ENCODE peak calls at places on chromosomes 2 and 18, in four cellular contexts. E, J, Q and K are unnamed samples.

GRCh38 chr2:200050921-200051620 is 95.7 kb downstream of the MAIP1 start:
- DNase-seq in E (no peak), J (no peak), Q (no peak), K (no peak)

GRCh38 chr2:40213071-40213470 is 238.8 kb downstream of the SLC8A1 start:
- DNase-seq in E (no peak), J (no peak), Q (peak; percentile 83), K (no peak)

GRCh38 chr18:58819051-58819450 is 45.6 kb upstream of the ZNF532 start:
- DNase-seq in E (no peak), J (no peak), Q (no peak), K (no peak)

GRCh38 chr2:29314816-29315571 is 199.8 kb downstream of the CLIP4 start:
- DNase-seq in E (peak; percentile 33), J (peak; percentile 76), Q (no peak), K (no peak)

GRCh38 chr2:20635096-20635475 is 15.8 kb downstream of the HS1BP3 start:
- DNase-seq in E (peak; percentile 48), J (no peak), Q (no peak), K (peak; percentile 16)

GRCh38 chr2:18105929-18106328 is 227.5 kb downstream of the KCNS3 start:
- DNase-seq in E (no peak), J (no peak), Q (no peak), K (no peak)

GRCh38 chr18:3664563-3665178 is 214.7 kb downstream of the TGIF1 start:
- DNase-seq in E (peak; percentile 48), J (no peak), Q (no peak), K (no peak)

GRCh38 chr18:62637807-62638687 is 77.3 kb upstream of the PHLPP1 start:
- DNase-seq in E (no peak), J (peak; percentile 57), Q (peak; percentile 6), K (peak; percentile 3)

GRCh38 chr2:43268066-43268971 is 41.9 kb upstream of the ZFP36L2 start:
- DNase-seq in E (no peak), J (peak; percentile 61), Q (no peak), K (no peak)

GRCh38 chr2:207078186-207078798 is 87.5 kb downstream of the KLF7 start:
- DNase-seq in E (no peak), J (no peak), Q (no peak), K (no peak)

GRCh38 chr2:64383016-64383588 is 70.9 kb upstream of the LGALSL start:
- DNase-seq in E (peak; percentile 44), J (no peak), Q (no peak), K (no peak)

GRCh38 chr2:223941579-223942277 is 3.4 kb downstream of the WDFY1 start:
- DNase-seq in E (no peak), J (no peak), Q (peak; percentile 83), K (no peak)

GRCh38 chr2:15271941-15272340 is 289.2 kb downstream of the NBAS start:
- DNase-seq in E (no peak), J (no peak), Q (peak; percentile 16), K (no peak)

GRCh38 chr2:205903549-205904129 is 182.3 kb downstream of the INO80D start:
- DNase-seq in E (peak; percentile 33), J (peak; percentile 77), Q (no peak), K (peak; percentile 62)

GRCh38 chr2:52779446-52779845 is 988.2 kb upstream of the CHAC2 start:
- DNase-seq in E (no peak), J (no peak), Q (no peak), K (no peak)

GRCh38 chr2:56299166-56299806 is 115.5 kb downstream of the CCDC85A start:
- DNase-seq in E (no peak), J (no peak), Q (no peak), K (no peak)

GRCh38 chr2:181456660-181457120 is 496 bp upstream of the ITGA4 start:
- DNase-seq in E (peak; percentile 64), J (peak; percentile 58), Q (peak; percentile 5), K (peak; percentile 47)

GRCh38 chr18:78643981-78644380 is 335.6 kb upstream of the SALL3 start:
- DNase-seq in E (no peak), J (no peak), Q (no peak), K (no peak)

GRCh38 chr2:241842067-241842415 is 16.7 kb downstream of the PDCD1 start:
- DNase-seq in E (no peak), J (no peak), Q (no peak), K (no peak)

GRCh38 chr2:86225581-86225980 is 26.3 kb downstream of the MRPL35 start:
- DNase-seq in E (peak; percentile 32), J (peak; percentile 67), Q (no peak), K (no peak)

GRCh38 chr2:164671664-164672396 is 50.5 kb upstream of the GRB14 start:
- DNase-seq in E (no peak), J (no peak), Q (no peak), K (no peak)

GRCh38 chr2:173239644-173240043 is 115.0 kb upstream of the CDCA7 start:
- DNase-seq in E (no peak), J (no peak), Q (peak; percentile 44), K (no peak)

GRCh38 chr18:58254873-58255511 is 211.0 kb downstream of the NEDD4L start:
- DNase-seq in E (no peak), J (no peak), Q (peak; percentile 51), K (peak; percentile 61)

GRCh38 chr18:5397102-5397501 is 101.6 kb upstream of the ZBTB14 start:
- DNase-seq in E (no peak), J (no peak), Q (no peak), K (no peak)

GRCh38 chr2:207861789-207862188 is 92.1 kb upstream of the FZD5 start:
- DNase-seq in E (no peak), J (no peak), Q (no peak), K (no peak)

GRCh38 chr2:220320326-220320725 is 692.9 kb downstream of the SLC4A3 start:
- DNase-seq in E (no peak), J (no peak), Q (peak; percentile 73), K (no peak)

GRCh38 chr2:227862741-227863588 is 8.5 kb upstream of the DAW1 start:
- DNase-seq in E (peak; percentile 44), J (no peak), Q (peak; percentile 83), K (no peak)

GRCh38 chr2:94982156-94982555 is 43.4 kb upstream of the MAL start:
- DNase-seq in E (no peak), J (peak; percentile 15), Q (no peak), K (no peak)

GRCh38 chr2:237692601-237693079 is 65.3 kb downstream of the LRRFIP1 start:
- DNase-seq in E (peak; percentile 52), J (peak; percentile 74), Q (no peak), K (peak; percentile 60)

DNA sequence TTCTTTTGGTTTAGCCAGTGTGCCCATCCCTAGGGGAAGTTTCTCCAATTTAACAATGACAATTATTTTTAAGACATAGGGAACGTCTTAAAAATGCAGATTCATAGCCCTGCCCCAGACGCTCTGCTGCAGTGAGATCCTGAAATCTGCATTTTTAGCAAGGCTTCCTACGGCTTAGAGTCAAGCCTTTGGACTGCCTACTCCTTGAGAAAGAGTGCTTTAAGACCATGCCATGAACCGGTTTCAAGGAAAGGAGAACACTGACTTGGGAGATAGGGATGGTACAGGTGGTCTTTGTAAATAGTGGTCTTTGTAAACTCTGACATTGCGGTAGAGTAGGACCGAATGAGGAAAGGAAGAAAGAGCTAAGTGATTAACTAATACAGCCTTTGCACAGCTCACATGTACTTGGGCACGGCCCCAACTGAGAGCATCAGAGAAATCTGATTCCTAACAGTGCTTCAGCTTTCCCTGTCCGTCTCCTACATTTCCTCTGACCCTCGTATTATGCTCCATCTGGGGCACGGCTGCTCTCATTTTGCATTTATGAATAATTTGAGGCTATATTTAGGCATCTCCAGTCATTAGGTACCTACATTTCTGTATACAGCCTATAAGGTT is 217.6 kb upstream of the TANK start:
- DNase-seq in E (no peak), J (no peak), Q (no peak), K (no peak)
- H3K4me3 ChIP-seq in E (no peak overlapping the region), J (no peak overlapping the region), Q (no peak overlapping the region), K (no peak overlapping the region)

DNA sequence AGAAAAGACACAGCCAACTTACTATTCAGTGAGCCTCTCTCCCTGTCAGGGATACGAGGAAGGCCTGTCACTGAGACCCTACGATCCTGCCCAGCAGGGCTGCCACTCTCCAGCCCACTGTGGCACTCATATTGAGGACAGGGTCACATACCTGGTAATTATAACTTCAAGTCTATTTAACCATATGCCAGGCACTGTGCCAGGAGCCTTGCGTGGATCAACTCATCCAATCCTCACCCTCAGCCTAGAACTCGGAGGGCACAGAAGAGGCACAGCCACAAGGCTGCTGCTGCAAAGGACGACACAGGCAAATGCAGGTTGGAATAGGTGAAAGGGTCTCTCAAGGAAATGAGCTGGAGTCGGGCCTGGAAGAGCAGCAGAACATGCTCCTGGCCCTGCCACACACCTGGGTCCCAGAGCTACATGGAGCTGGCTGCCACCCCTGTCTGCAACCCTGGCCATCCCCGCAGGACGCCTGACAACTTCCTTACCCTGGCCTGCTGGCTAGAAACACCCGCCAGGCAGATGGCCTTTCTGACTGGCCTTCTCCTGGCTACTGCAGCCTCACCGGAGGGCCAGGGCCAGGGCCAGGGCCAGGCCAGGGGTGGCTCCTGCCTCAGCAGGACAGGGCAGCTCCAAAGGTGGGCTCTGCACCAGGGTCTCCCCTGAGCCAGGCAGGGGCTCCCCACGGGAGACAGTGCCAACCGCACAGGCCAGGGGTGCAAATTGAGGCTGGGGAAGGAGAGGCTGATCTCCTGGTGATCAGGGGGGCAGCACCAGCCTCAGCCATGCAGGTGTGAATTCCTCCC is 32.1 kb upstream of the SLC66A3 start:
- DNase-seq in E (no peak), J (no peak), Q (no peak), K (no peak)
- H3K4me1 ChIP-seq in E (peaks cover 2% of the 10 kb centered on the region), J (no peaks in the 10 kb centered on the region), Q (peaks cover 7% of the 10 kb centered on the region), K (no peaks in the 10 kb centered on the region)

GRCh38 chr18:39519741-39520140 is 1954.1 kb upstream of the CELF4 start:
- DNase-seq in E (no peak), J (no peak), Q (no peak), K (no peak)

GRCh38 chr18:39523281-39523680 is 1957.7 kb upstream of the CELF4 start:
- DNase-seq in E (peak; percentile 27), J (no peak), Q (peak; percentile 57), K (no peak)

GRCh38 chr18:39521164-39521563 is 1955.6 kb upstream of the CELF4 start:
- DNase-seq in E (no peak), J (no peak), Q (no peak), K (no peak)
- TF ChIP-seq CTCF in E (no peak), J (no peak), Q (no peak), K (no peak)

DNA sequence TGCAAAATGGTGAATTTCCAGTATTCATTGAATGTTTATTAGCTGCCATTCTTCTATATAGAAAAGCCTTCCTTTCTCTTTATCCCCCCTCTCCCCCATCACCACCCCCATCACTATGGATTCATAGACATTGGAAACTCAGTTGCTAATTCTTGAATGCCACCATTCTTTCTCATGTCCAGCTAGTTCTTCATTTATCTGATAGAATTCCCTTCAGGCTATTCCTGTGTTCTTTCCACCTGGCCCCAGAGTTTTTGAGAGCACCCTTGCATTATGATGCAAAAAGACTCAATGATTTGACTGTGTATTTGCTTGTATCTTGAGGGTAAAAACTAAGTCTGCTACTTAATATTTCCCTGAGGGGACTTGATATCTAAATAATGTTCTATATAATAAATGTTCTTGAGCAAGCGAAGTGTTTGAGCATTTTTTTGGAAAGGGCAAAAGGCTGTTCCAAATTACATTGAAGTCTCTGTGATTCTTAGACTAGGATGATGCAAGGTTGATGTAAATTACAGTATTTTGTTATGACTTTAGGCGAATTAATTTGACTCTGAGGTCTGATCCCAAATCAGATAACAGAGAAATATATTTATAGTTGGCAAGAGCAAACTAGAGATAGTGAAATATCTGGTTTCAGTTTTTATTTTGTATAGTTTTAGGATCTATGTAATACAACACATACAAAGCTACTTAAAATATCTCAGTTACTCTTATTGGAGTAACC is 18.8 kb upstream of the SOS1 start:
- DNase-seq in E (no peak), J (no peak), Q (no peak), K (no peak)
- H3K4me3 ChIP-seq in E (no peak overlapping the region), J (no peak overlapping the region), Q (no peak overlapping the region), K (no peak overlapping the region)